ENCODE peak calls at places on chromosome 4, in seven cellular contexts. One of them, this sample, is unnamed.

GRCh38 chr4:48082956-48083355 is 51.1 kb downstream of the TXK start:
- DNase-seq in GDM1: no peak
- DNase-seq in fibroblast of the conjunctiva: no peak
- DNase-seq in amniotic epithelial cell: no peak
- DNase-seq in GM23248: no peak
- DNase-seq in ovary: no peak
- DNase-seq in glutamatergic neuron: no peak
- DNase-seq in this sample: no peak

GRCh38 chr4:1616574-1616964 is 67.5 kb downstream of the FAM53A start:
- DNase-seq in amniotic epithelial cell: no peak
- DNase-seq in GDM1: no peak
- DNase-seq in fibroblast of the conjunctiva: no peak
- DNase-seq in ovary: no peak
- DNase-seq in GM23248: no peak
- DNase-seq in glutamatergic neuron: no peak
- DNase-seq in this sample: no peak

GRCh38 chr4:165293927-165294649 is 33.4 kb upstream of the MSMO1 start:
- DNase-seq in GM23248: no peak
- DNase-seq in fibroblast of the conjunctiva: no peak
- DNase-seq in ovary: no peak
- DNase-seq in glutamatergic neuron: no peak
- DNase-seq in amniotic epithelial cell: no peak
- DNase-seq in GDM1: no peak
- DNase-seq in this sample: no peak

GRCh38 chr4:120688791-120689190 is 233.7 kb downstream of the PRDM5 start:
- DNase-seq in fibroblast of the conjunctiva: no peak
- DNase-seq in ovary: no peak
- DNase-seq in glutamatergic neuron: no peak
- DNase-seq in amniotic epithelial cell: peak
- DNase-seq in GM23248: no peak
- DNase-seq in GDM1: no peak
- DNase-seq in this sample: no peak

GRCh38 chr4:151276787-151277557 is at the start of gene PRSS48:
- DNase-seq in GDM1: peak
- DNase-seq in glutamatergic neuron: peak
- DNase-seq in ovary: peak
- DNase-seq in fibroblast of the conjunctiva: peak
- DNase-seq in GM23248: peak
- DNase-seq in amniotic epithelial cell: peak
- DNase-seq in this sample: peak

GRCh38 chr4:47462799-47463234 is 685 bp downstream of the COMMD8 start:
- DNase-seq in glutamatergic neuron: no peak
- DNase-seq in amniotic epithelial cell: no peak
- DNase-seq in GDM1: no peak
- DNase-seq in fibroblast of the conjunctiva: no peak
- DNase-seq in GM23248: peak
- DNase-seq in ovary: no peak
- DNase-seq in this sample: no peak

GRCh38 chr4:152165146-152165545 is 370.7 kb downstream of the FBXW7 start:
- DNase-seq in amniotic epithelial cell: no peak
- DNase-seq in GDM1: no peak
- DNase-seq in fibroblast of the conjunctiva: no peak
- DNase-seq in ovary: no peak
- DNase-seq in glutamatergic neuron: no peak
- DNase-seq in GM23248: peak
- DNase-seq in this sample: no peak

GRCh38 chr4:109207060-109207459 is 95.4 kb downstream of the COL25A1 start:
- DNase-seq in amniotic epithelial cell: peak
- DNase-seq in GM23248: peak
- DNase-seq in GDM1: no peak
- DNase-seq in fibroblast of the conjunctiva: peak
- DNase-seq in ovary: no peak
- DNase-seq in glutamatergic neuron: no peak
- DNase-seq in this sample: no peak

This sample was measured in Right ventricle myocardium inferior.